ENCODE peak calls at places on chromosomes 7 and 10, in ten cellular contexts. G is spleen, C is cardiac fibroblast, S is HepG2, R is left lung, B is AG04450, Y is neural crest cell, E is GM12864, I is heart left ventricle, K is gastrocnemius medialis. F is an unnamed sample.

GRCh38 chr7:70597071-70597470 is 534.9 kb upstream of the GALNT17 start:
- DNase-seq in G (no peak), C (no peak), S (no peak), R (no peak), B (no peak), Y (no peak), E (no peak), I (no peak), K (no peak), F (no peak)

GRCh38 chr7:105149827-105150226 is 135.8 kb downstream of the KMT2E start:
- DNase-seq in G (no peak), C (peak; percentile 26), S (no peak), R (no peak), B (no peak), Y (no peak), E (no peak), I (no peak), K (no peak), F (no peak)

GRCh38 chr7:142196066-142196840 is 61.6 kb downstream of the PRSS58 start:
- DNase-seq in G (no peak), C (no peak), S (no peak), R (no peak), B (no peak), Y (no peak), E (no peak), I (no peak), K (no peak), F (no peak)

GRCh38 chr7:129225206-129225930 is 538 bp downstream of the AHCYL2 start:
- DNase-seq in G (peak; percentile 94), C (peak; percentile 42), S (peak; percentile 20), R (peak; percentile 68), B (no peak), Y (peak; percentile 39), E (no peak), I (peak; percentile 67), K (peak; percentile 42), F (peak; percentile 69)

GRCh38 chr7:22860784-22861482 is 38.3 kb upstream of the TOMM7 start:
- DNase-seq in G (no peak), C (peak; percentile 50), S (peak; percentile 13), R (no peak), B (no peak), Y (no peak), E (no peak), I (no peak), K (no peak), F (no peak)

GRCh38 chr7:102286237-102287081 is at the start of gene SH2B2:
- DNase-seq in G (peak; percentile 93), C (peak; percentile 74), S (peak; percentile 53), R (peak; percentile 85), B (no peak), Y (peak; percentile 49), E (no peak), I (peak; percentile 79), K (peak; percentile 71), F (peak; percentile 77)

GRCh38 chr10:110456046-110456445 is 41.7 kb upstream of the DUSP5 start:
- DNase-seq in G (peak; percentile 34), C (no peak), S (no peak), R (no peak), B (no peak), Y (no peak), E (no peak), I (no peak), K (peak; percentile 45), F (no peak)

GRCh38 chr7:22564511-22565045 is 64.6 kb upstream of the STEAP1B start:
- DNase-seq in G (no peak), C (peak; percentile 94), S (no peak), R (no peak), B (no peak), Y (no peak), E (no peak), I (peak; percentile 60), K (no peak), F (no peak)

GRCh38 chr10:97445357-97445721 is 467 bp downstream of the EXOSC1 start:
- DNase-seq in G (no peak), C (no peak), S (no peak), R (no peak), B (no peak), Y (no peak), E (no peak), I (no peak), K (no peak), F (no peak)

GRCh38 chr7:79055722-79056415 is 397.6 kb downstream of the MAGI2 start:
- DNase-seq in G (no peak), C (no peak), S (peak; percentile 20), R (no peak), B (no peak), Y (no peak), E (no peak), I (no peak), K (no peak), F (no peak)

GRCh38 chr7:42522227-42522991 is 285.4 kb upstream of the GLI3 start:
- DNase-seq in G (no peak), C (peak; percentile 26), S (no peak), R (peak; percentile 34), B (no peak), Y (peak; percentile 6), E (no peak), I (no peak), K (no peak), F (no peak)

DNA sequence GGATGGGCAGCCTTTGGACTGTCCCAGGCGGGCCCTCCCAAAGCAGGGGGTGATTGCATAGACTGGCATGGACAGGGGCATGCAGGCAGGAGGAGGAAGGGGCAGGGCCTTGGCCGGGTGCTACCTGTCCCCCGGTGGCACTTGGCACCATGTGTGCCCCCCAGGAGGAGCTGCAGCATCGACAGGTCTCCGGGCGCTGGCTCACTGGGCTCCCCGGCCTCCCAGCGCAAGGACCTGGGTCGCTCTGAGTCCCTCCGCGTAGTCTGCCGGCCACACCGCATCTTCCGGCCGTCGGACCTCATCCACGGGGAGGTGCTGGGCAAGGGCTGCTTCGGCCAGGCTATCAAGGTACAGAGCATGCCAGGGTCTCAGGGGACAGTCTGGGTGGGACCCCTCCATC is 23.2 kb downstream of the LIMK1 start:
- DNase-seq in G (no peak), C (no peak), S (no peak), R (no peak), B (no peak), Y (no peak), E (no peak), I (no peak), K (no peak), F (no peak)
- TF ChIP-seq CTCF in G (no peak), C (no peak), S (no peak), R (no peak), B (no peak), Y (no peak), E (no peak), I (no peak), K (no peak), F (no peak)

GRCh38 chr7:128010392-128011078 is 20.7 kb downstream of the LRRC4 start:
- DNase-seq in G (no peak), C (no peak), S (no peak), R (no peak), B (no peak), Y (no peak), E (no peak), I (no peak), K (no peak), F (no peak)
- TF ChIP-seq CTCF in G (no peak), C (peak; percentile 13), S (peak; percentile 14), R (no peak), B (peak; percentile 19), Y (peak; percentile 13), E (peak; percentile 17), I (no peak), K (no peak), F (no peak)

DNA sequence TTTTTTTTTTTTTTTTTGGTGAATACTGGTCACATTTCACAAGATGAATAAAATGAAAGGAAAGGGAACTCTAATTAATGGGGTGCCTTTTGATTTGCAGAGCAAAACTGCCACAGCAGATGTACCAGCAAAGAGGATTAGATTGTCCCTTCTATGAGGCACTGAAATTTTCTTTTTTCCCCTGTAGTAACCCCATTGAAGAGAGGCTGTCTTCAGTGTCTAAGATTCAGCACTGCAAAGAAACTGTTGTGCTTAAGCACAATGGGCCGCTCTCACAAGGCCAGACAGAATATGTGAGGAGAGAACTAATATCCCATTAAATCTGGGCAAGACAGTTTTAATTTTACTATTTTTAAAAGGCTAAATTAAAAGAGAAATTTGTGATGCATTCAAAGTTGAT is 74.9 kb upstream of the PTPRZ1 start:
- DNase-seq in G (no peak), C (no peak), S (no peak), R (no peak), B (no peak), Y (peak; percentile 13), E (no peak), I (no peak), K (no peak), F (no peak)
- TF ChIP-seq CTCF in G (no peak), C (no peak), S (no peak), R (no peak), B (no peak), Y (no peak), E (no peak), I (no peak), K (no peak), F (no peak)

GRCh38 chr7:90248706-90249105 is 3.7 kb downstream of the CFAP69 start:
- DNase-seq in G (no peak), C (no peak), S (no peak), R (no peak), B (no peak), Y (no peak), E (no peak), I (no peak), K (no peak), F (no peak)

GRCh38 chr7:90246184-90246583 is 1.2 kb downstream of the CFAP69 start:
- DNase-seq in G (no peak), C (peak; percentile 90), S (no peak), R (no peak), B (no peak), Y (no peak), E (no peak), I (no peak), K (no peak), F (peak; percentile 26)

GRCh38 chr7:90244565-90244908 is 437 bp upstream of the CFAP69 start:
- DNase-seq in G (no peak), C (no peak), S (no peak), R (no peak), B (no peak), Y (no peak), E (no peak), I (no peak), K (no peak), F (no peak)

GRCh38 chr7:90242369-90243168 is 2.4 kb upstream of the CFAP69 start:
- DNase-seq in G (no peak), C (no peak), S (no peak), R (no peak), B (no peak), Y (no peak), E (no peak), I (no peak), K (no peak), F (no peak)

GRCh38 chr7:90244909-90245841 is at the start of gene CFAP69:
- DNase-seq in G (peak; percentile 95), C (peak; percentile 92), S (peak; percentile 78), R (peak; percentile 89), B (peak; percentile 50), Y (peak; percentile 92), E (peak; percentile 48), I (peak; percentile 93), K (peak; percentile 77), F (peak; percentile 98)
- TF ChIP-seq CTCF in G (peak; percentile 51), C (peak; percentile 57), S (peak; percentile 53), R (peak; percentile 30), B (peak; percentile 42), Y (peak; percentile 51), E (peak; percentile 30), I (no peak), K (peak; percentile 39), F (no peak)